ENCODE peak calls at places on chromosomes 4 and X, in six cellular contexts. D is H1, H is HepG2, Z is SK-N-SH, M is HCT116, K is K562. E is an unnamed sample.

GRCh38 chr4:70838972-70839536 is 636 bp downstream of the GRSF1 start:
- DNase-seq in D (no peak), H (peak; percentile 34), Z (peak; percentile 86), M (no peak), K (peak; percentile 73), E (no peak)

GRCh38 chrX:31228415-31228832 is 156.6 kb upstream of the FTHL17 start:
- DNase-seq in D (no peak), H (no peak), Z (no peak), M (no peak), K (no peak), E (no peak)

GRCh38 chr4:62209757-62210156 is 1009.6 kb downstream of the ADGRL3 start:
- DNase-seq in D (no peak), H (no peak), Z (no peak), M (no peak), K (no peak), E (no peak)

GRCh38 chr4:158786155-158786581 is 17.3 kb downstream of the FNIP2 start:
- DNase-seq in D (no peak), H (no peak), Z (no peak), M (no peak), K (no peak), E (no peak)

GRCh38 chr4:182126567-182126966 is 116.6 kb upstream of the TENM3 start:
- DNase-seq in D (no peak), H (no peak), Z (no peak), M (no peak), K (no peak), E (no peak)

GRCh38 chrX:133638285-133638684 is 223.0 kb upstream of the GPC4 start:
- DNase-seq in D (no peak), H (no peak), Z (no peak), M (no peak), K (no peak), E (no peak)

GRCh38 chr4:3527101-3527913 is 4.9 kb downstream of the LRPAP1 start:
- DNase-seq in D (no peak), H (no peak), Z (no peak), M (no peak), K (no peak), E (no peak)

GRCh38 chr4:1368421-1369090 is 21.5 kb downstream of the UVSSA start:
- DNase-seq in D (no peak), H (no peak), Z (peak; percentile 32), M (no peak), K (no peak), E (no peak)

GRCh38 chr4:3314706-3315260 is 22.0 kb downstream of the RGS12 start:
- DNase-seq in D (no peak), H (no peak), Z (no peak), M (no peak), K (no peak), E (no peak)

GRCh38 chrX:13855689-13856425 is 39.0 kb upstream of the GPM6B start:
- DNase-seq in D (no peak), H (no peak), Z (no peak), M (no peak), K (no peak), E (no peak)

GRCh38 chr4:174689618-174690017 is 139.4 kb downstream of the GLRA3 start:
- DNase-seq in D (no peak), H (no peak), Z (no peak), M (no peak), K (no peak), E (no peak)

GRCh38 chr4:149790172-149790907 is 25.3 kb downstream of the IQCM start:
- DNase-seq in D (no peak), H (no peak), Z (no peak), M (no peak), K (no peak), E (no peak)

GRCh38 chrX:130772313-130773140 is 130.5 kb downstream of the ENOX2 start:
- DNase-seq in D (no peak), H (peak; percentile 0), Z (peak; percentile 19), M (no peak), K (peak; percentile 47), E (no peak)

GRCh38 chr4:103996637-103997036 is 276.9 kb upstream of the TACR3 start:
- DNase-seq in D (peak; percentile 29), H (peak; percentile 45), Z (no peak), M (peak; percentile 78), K (no peak), E (peak; percentile 28)

GRCh38 chrX:39212456-39212855 is 411.2 kb downstream of the MID1IP1 start:
- DNase-seq in D (no peak), H (no peak), Z (no peak), M (no peak), K (no peak), E (no peak)

GRCh38 chrX:94058728-94059382 is 384.8 kb downstream of the FAM133A start:
- DNase-seq in D (no peak), H (peak; percentile 3), Z (peak; percentile 26), M (no peak), K (peak; percentile 2), E (no peak)

GRCh38 chr4:71460368-71460767 is 121.5 kb downstream of the SLC4A4 start:
- DNase-seq in D (no peak), H (no peak), Z (no peak), M (no peak), K (no peak), E (no peak)

GRCh38 chrX:128396601-128397000 is 344.4 kb upstream of the ACTRT1 start:
- DNase-seq in D (no peak), H (no peak), Z (no peak), M (no peak), K (no peak), E (no peak)

GRCh38 chr4:180106122-180106521 is 2137.1 kb upstream of the TENM3 start:
- DNase-seq in D (no peak), H (no peak), Z (no peak), M (no peak), K (no peak), E (no peak)

GRCh38 chr4:140047017-140047640 is 106.9 kb downstream of the MAML3 start:
- DNase-seq in D (no peak), H (no peak), Z (no peak), M (no peak), K (no peak), E (no peak)

GRCh38 chr4:151012836-151013235 is 2.2 kb downstream of the LRBA start:
- DNase-seq in D (no peak), H (no peak), Z (no peak), M (peak; percentile 7), K (peak; percentile 75), E (no peak)

GRCh38 chr4:47722176-47722575 is 115.7 kb downstream of the CORIN start:
- DNase-seq in D (no peak), H (no peak), Z (no peak), M (no peak), K (no peak), E (no peak)

GRCh38 chr4:159071969-159072765 is 30.7 kb upstream of the RAPGEF2 start:
- DNase-seq in D (no peak), H (no peak), Z (no peak), M (no peak), K (no peak), E (no peak)

GRCh38 chr4:54941994-54942552 is 183.3 kb downstream of the KDR start:
- DNase-seq in D (no peak), H (no peak), Z (no peak), M (no peak), K (no peak), E (no peak)

GRCh38 chrX:107153005-107153404 is 34.4 kb upstream of the RBM41 start:
- DNase-seq in D (no peak), H (no peak), Z (no peak), M (no peak), K (peak; percentile 80), E (no peak)

GRCh38 chrX:50211510-50211909 is 6.9 kb downstream of the CCNB3 start:
- DNase-seq in D (no peak), H (no peak), Z (no peak), M (no peak), K (peak; percentile 36), E (no peak)

GRCh38 chr4:80610845-80611244 is 275.3 kb downstream of the CFAP299 start:
- DNase-seq in D (no peak), H (no peak), Z (no peak), M (no peak), K (no peak), E (no peak)

GRCh38 chr4:76634239-76634638 is 199.2 kb downstream of the SHROOM3 start:
- DNase-seq in D (no peak), H (no peak), Z (no peak), M (no peak), K (no peak), E (no peak)

GRCh38 chrX:64093761-64094160 is 111.7 kb downstream of the AMER1 start:
- DNase-seq in D (no peak), H (no peak), Z (peak; percentile 5), M (no peak), K (peak; percentile 3), E (no peak)
- TF ChIP-seq SIN3A in D (no peak), H (no peak), Z (no peak), M (no peak), K (no peak), E (no peak)

GRCh38 chr4:113537183-113537977 is 224.2 kb downstream of the CAMK2D start:
- DNase-seq in D (no peak), H (no peak), Z (no peak), M (no peak), K (no peak), E (no peak)

GRCh38 chr4:113541933-113542332 is 219.6 kb downstream of the CAMK2D start:
- DNase-seq in D (no peak), H (no peak), Z (no peak), M (no peak), K (no peak), E (no peak)

GRCh38 chr4:113534698-113535097 is 226.8 kb downstream of the CAMK2D start:
- DNase-seq in D (no peak), H (no peak), Z (no peak), M (no peak), K (no peak), E (no peak)

GRCh38 chr4:113540859-113541258 is 220.7 kb downstream of the CAMK2D start:
- DNase-seq in D (no peak), H (no peak), Z (no peak), M (peak; percentile 26), K (no peak), E (peak; percentile 28)

GRCh38 chr4:113539408-113539807 is 222.1 kb downstream of the CAMK2D start:
- DNase-seq in D (no peak), H (no peak), Z (no peak), M (peak; percentile 31), K (no peak), E (no peak)
- TF ChIP-seq SIN3A in D (no peak), H (no peak), Z (no peak), M (no peak), K (no peak), E (no peak)

DNA sequence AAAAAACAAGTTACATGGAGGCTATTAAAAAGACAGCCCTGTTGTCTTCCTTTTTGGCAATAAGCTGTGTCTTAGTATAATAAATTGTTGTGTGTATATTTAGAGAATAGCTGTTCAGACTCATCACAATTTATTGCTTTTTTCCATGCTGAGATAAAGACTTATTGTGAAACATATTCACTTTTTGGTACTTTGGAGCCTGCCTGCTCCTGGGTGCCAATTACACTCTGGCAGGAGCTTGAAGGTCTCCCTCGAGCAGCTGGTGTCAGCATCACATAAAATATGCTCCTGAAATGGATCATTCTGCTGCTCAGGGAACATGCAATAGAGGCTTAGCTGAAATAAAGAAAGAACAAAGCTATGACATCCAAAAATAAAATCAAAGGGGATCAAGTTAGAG is 211.6 kb upstream of the DKK2 start:
- DNase-seq in D (no peak), H (no peak), Z (no peak), M (no peak), K (no peak), E (no peak)
- TF ChIP-seq SIN3A in D (no peak), H (no peak), Z (no peak), M (no peak), K (no peak), E (no peak)

GRCh38 chr4:108030332-108030731 is 40.6 kb downstream of the HADH start:
- DNase-seq in D (peak; percentile 25), H (peak; percentile 30), Z (peak; percentile 40), M (peak; percentile 16), K (peak; percentile 69), E (peak; percentile 27)
- TF ChIP-seq SIN3A in D (no peak), H (no peak), Z (no peak), M (no peak), K (no peak), E (no peak)